ENCODE peak calls at places on chromosomes 13 and 19, in five cellular contexts. O is cardiac muscle cell, U is GM10248, N is AG04450, T is nephron progenitor cell. R is an unnamed sample.

GRCh38 chr19:42282810-42283247 is 13.8 kb downstream of the CIC start:
- DNase-seq in T (no peak), U (no peak), O (no peak), N (no peak), R (no peak)

GRCh38 chr13:101594936-101595335 is 142.5 kb downstream of the ITGBL1 start:
- DNase-seq in O (no peak), T (no peak), N (no peak), U (no peak), R (no peak)

GRCh38 chr13:42803563-42804212 is 22.3 kb downstream of the FAM216B start:
- DNase-seq in U (no peak), O (no peak), N (no peak), T (no peak), R (no peak)

GRCh38 chr19:29299416-29300380 is 86.7 kb upstream of the UQCRFS1 start:
- DNase-seq in U (no peak), O (no peak), N (no peak), T (no peak), R (no peak)

GRCh38 chr13:26540319-26540718 is 17.2 kb upstream of the WASF3 start:
- DNase-seq in T (no peak), O (no peak), U (no peak), N (no peak), R (no peak)

GRCh38 chr13:102873653-102874052 is 27.8 kb downstream of the ERCC5 start:
- DNase-seq in N (no peak), O (no peak), T (no peak), U (peak; percentile 37), R (peak; percentile 34)

GRCh38 chr19:42122691-42123607 is 9.3 kb downstream of the POU2F2 start:
- DNase-seq in N (no peak), T (no peak), O (no peak), U (peak; percentile 72), R (peak; percentile 62)

GRCh38 chr13:76383671-76384461 is 502.3 kb downstream of the KCTD12 start:
- DNase-seq in N (peak; percentile 90), U (no peak), O (peak; percentile 38), T (no peak), R (no peak)

GRCh38 chr19:56297010-56297409 is 17.6 kb downstream of the ZSCAN5A start:
- DNase-seq in N (no peak), T (no peak), O (no peak), U (no peak), R (no peak)

GRCh38 chr19:35959040-35959967 is 23.1 kb downstream of the LRFN3 start:
- DNase-seq in N (no peak), T (peak; percentile 49), O (no peak), U (peak; percentile 72), R (peak; percentile 62)

GRCh38 chr13:28355822-28356371 is 139.0 kb downstream of the FLT1 start:
- DNase-seq in U (no peak), O (no peak), N (no peak), T (no peak), R (no peak)

GRCh38 chr13:109166807-109167206 is 537.4 kb downstream of the MYO16 start:
- DNase-seq in T (no peak), N (no peak), O (no peak), U (no peak), R (no peak)

GRCh38 chr19:14116918-14117578 is 514 bp downstream of the PRKACA start:
- DNase-seq in N (no peak), O (no peak), T (no peak), U (no peak), R (peak; percentile 36)

GRCh38 chr13:59024434-59024833 is 1139.3 kb downstream of the DIAPH3 start:
- DNase-seq in O (no peak), U (no peak), T (no peak), N (no peak), R (no peak)

GRCh38 chr13:80259159-80259558 is 81.8 kb downstream of the SPRY2 start:
- DNase-seq in N (no peak), O (no peak), T (no peak), U (no peak), R (no peak)

GRCh38 chr19:2171349-2172145 is 7.8 kb downstream of the DOT1L start:
- DNase-seq in U (peak; percentile 88), T (no peak), O (peak; percentile 71), N (no peak), R (peak; percentile 89)

GRCh38 chr13:78192721-78193120 is 274.1 kb upstream of the EDNRB start:
- DNase-seq in U (no peak), O (no peak), T (no peak), N (peak; percentile 16), R (no peak)

GRCh38 chr19:6236310-6237291 is 43.2 kb downstream of the MLLT1 start:
- DNase-seq in U (no peak), O (no peak), N (no peak), T (no peak), R (no peak)

GRCh38 chr19:32719611-32720059 is at the start of gene TDRD12:
- DNase-seq in N (no peak), T (no peak), U (no peak), O (no peak), R (no peak)
- TF ChIP-seq CTCF in N (no peak), T (no peak), U (no peak), O (no peak), R (peak; percentile 28)

GRCh38 chr19:10532457-10532856 is 11.2 kb upstream of the ATG4D start:
- DNase-seq in N (no peak), U (no peak), O (no peak), T (no peak), R (no peak)
- TF ChIP-seq CTCF in N (no peak), U (no peak), O (no peak), T (no peak), R (no peak)

GRCh38 chr19:49573009-49573408 is 7.3 kb downstream of the NOSIP start:
- DNase-seq in O (no peak), U (no peak), T (no peak), N (no peak), R (no peak)

GRCh38 chr19:49573451-49573850 is 6.9 kb downstream of the NOSIP start:
- DNase-seq in N (no peak), U (no peak), T (no peak), O (no peak), R (no peak)

GRCh38 chr19:49574206-49574755 is 6.1 kb downstream of the NOSIP start:
- DNase-seq in U (no peak), O (no peak), T (no peak), N (no peak), R (no peak)

GRCh38 chr19:49570138-49570856 is 10.1 kb downstream of the NOSIP start:
- DNase-seq in N (peak; percentile 73), O (peak; percentile 91), T (peak; percentile 60), U (peak; percentile 87), R (peak; percentile 86)

GRCh38 chr19:49570997-49571676 is 9.2 kb downstream of the NOSIP start:
- DNase-seq in U (no peak), N (no peak), O (peak; percentile 57), T (no peak), R (no peak)
- TF ChIP-seq CTCF in U (peak; percentile 43), N (no peak), O (no peak), T (no peak), R (peak; percentile 29)

DNA sequence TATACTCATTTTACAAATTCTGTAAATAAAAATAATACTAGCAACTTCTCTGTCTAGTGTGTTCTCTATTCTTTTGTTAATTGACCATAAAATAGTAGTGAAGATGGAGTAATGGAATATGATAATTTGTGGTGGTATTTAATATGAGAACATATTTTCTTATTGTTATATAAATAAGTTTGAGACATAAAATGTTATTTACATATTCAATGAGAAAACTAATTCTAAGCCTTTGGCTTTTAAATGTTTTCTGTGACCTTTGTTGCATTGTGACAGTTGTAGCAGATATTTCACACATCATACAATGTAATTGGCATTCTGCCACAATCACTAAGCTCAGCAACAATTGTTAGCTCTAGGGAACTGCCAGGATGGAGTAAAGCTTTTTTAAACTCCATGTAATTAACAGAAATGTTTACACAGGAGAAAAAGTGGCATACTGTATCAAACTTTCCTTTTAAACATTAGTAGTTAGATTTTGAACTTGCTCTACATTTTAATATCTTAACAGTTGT is 562.1 kb upstream of the PCDH9 start:
- DNase-seq in N (no peak), T (no peak), O (peak; percentile 6), U (no peak), R (no peak)
- TF ChIP-seq CTCF in N (no peak), T (no peak), O (no peak), U (no peak), R (no peak)

GRCh38 chr19:11984986-11985385 is 20.1 kb downstream of the ZNF763 start:
- DNase-seq in O (peak; percentile 41), U (peak; percentile 26), T (no peak), N (no peak), R (peak; percentile 54)
- TF ChIP-seq CTCF in O (peak; percentile 12), U (peak; percentile 37), T (no peak), N (peak; percentile 19), R (peak; percentile 67)

GRCh38 chr13:24995225-24995804 is 100.6 kb upstream of the PABPC3 start:
- DNase-seq in U (peak; percentile 74), T (peak; percentile 66), N (peak; percentile 66), O (peak; percentile 90), R (peak; percentile 76)
- TF ChIP-seq CTCF in U (peak; percentile 80), T (peak; percentile 87), N (peak; percentile 94), O (peak; percentile 92), R (peak; percentile 88)

GRCh38 chr19:19663292-19664120 is at the start of gene ATP13A1:
- DNase-seq in N (peak; percentile 94), O (peak; percentile 98), U (peak; percentile 88), T (peak; percentile 86), R (peak; percentile 93)
- TF ChIP-seq CTCF in N (no peak), O (no peak), U (peak; percentile 16), T (no peak), R (peak; percentile 18)

DNA sequence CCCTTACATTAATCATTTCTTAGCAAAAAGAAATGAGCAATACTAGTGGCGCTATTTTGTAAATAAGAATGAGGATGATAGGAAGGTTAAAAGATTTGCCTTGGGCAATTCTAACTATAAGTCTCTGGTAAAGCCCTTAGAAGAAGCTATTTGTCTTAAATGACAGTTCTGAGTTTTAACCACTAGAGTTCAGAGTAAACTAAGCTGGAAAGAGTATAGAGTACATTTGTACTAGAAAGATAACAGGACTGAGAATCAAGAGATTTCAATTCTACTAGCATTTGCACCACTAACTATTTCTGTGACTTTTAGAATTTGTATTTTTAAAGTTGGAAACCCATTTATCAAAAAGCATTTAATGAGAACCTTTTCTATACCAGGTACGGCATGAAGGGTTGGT is 750.3 kb downstream of the OLFM4 start:
- DNase-seq in T (no peak), N (no peak), O (peak; percentile 39), U (no peak), R (no peak)
- TF ChIP-seq CTCF in T (no peak), N (no peak), O (no peak), U (no peak), R (no peak)

GRCh38 chr19:19026299-19026971 is 6.9 kb downstream of the SUGP2 start:
- DNase-seq in T (no peak), N (no peak), U (no peak), O (peak; percentile 21), R (no peak)
- TF ChIP-seq CTCF in T (no peak), N (peak; percentile 12), U (peak; percentile 15), O (no peak), R (no peak)